ENCODE peak calls at places on chromosomes 3 and 15, in four cellular contexts. I is H9, R is HL-60, J is thoracic aorta. C is an unnamed sample.
A peak's percentile ranks its signal among the peaks of the same experiment; 100 is the strongest.

GRCh38 chr3:138946554-138947302 is at the start of the genes FOXL2 and FOXL2NB:
- DNase-seq in I (peak; percentile 86), R (no peak), J (no peak), C (peak; percentile 62)

GRCh38 chr3:73772599-73772998 is 147.9 kb upstream of the PDZRN3 start:
- DNase-seq in I (no peak), R (no peak), J (no peak), C (no peak)

GRCh38 chr3:180680097-180680430 is 775 bp upstream of the CCDC39 start:
- DNase-seq in J (no peak), I (peak; percentile 64), R (peak; percentile 7), C (no peak)

GRCh38 chr3:83567935-83568334 is 1390.9 kb upstream of the CADM2 start:
- DNase-seq in J (no peak), I (no peak), R (no peak), C (no peak)

GRCh38 chr3:104715972-104716371 is 650.7 kb upstream of the ALCAM start:
- DNase-seq in J (no peak), I (no peak), R (no peak), C (no peak)

GRCh38 chr3:162217603-162218002 is 721.0 kb downstream of the OTOL1 start:
- DNase-seq in J (no peak), I (no peak), R (no peak), C (no peak)

GRCh38 chr15:68829068-68829467 is 8.4 kb upstream of the ANP32A start:
- DNase-seq in J (no peak), R (no peak), I (no peak), C (no peak)

GRCh38 chr3:45659661-45660566 is 29.3 kb upstream of the SACM1L start:
- DNase-seq in R (no peak), J (no peak), I (peak; percentile 79), C (peak; percentile 73)

GRCh38 chr15:94703591-94703990 is 472.2 kb downstream of the MCTP2 start:
- DNase-seq in I (no peak), J (no peak), R (no peak), C (no peak)

GRCh38 chr15:63169796-63170195 is 12.5 kb upstream of the RPS27L start:
- DNase-seq in R (no peak), J (no peak), I (no peak), C (no peak)

GRCh38 chr15:72182673-72183072 is 14.9 kb downstream of the GRAMD2A start:
- DNase-seq in J (no peak), I (no peak), R (peak; percentile 6), C (no peak)

GRCh38 chr3:116340680-116341216 is 104.5 kb downstream of the LSAMP start:
- DNase-seq in I (no peak), J (no peak), R (no peak), C (no peak)

GRCh38 chr15:71747128-71748083 is 62.9 kb upstream of the NR2E3 start:
- DNase-seq in J (no peak), I (no peak), R (no peak), C (no peak)

GRCh38 chr3:141743305-141743704 is 5.2 kb downstream of the RNF7 start:
- DNase-seq in I (no peak), J (no peak), R (no peak), C (no peak)

GRCh38 chr3:48592519-48593087 is 2.5 kb downstream of the COL7A1 start:
- DNase-seq in I (no peak), R (no peak), J (no peak), C (no peak)

GRCh38 chr3:185822221-185822956 is 2.5 kb downstream of the IGF2BP2 start:
- DNase-seq in J (no peak), I (no peak), R (no peak), C (no peak)

GRCh38 chr3:170021083-170021482 is 16.7 kb upstream of the GPR160 start:
- DNase-seq in I (no peak), J (no peak), R (no peak), C (no peak)
- TF ChIP-seq CTCF in I (peak; percentile 61), J (no peak), R (no peak), C (no peak)

GRCh38 chr15:23912191-23912590 is 225.1 kb upstream of the NDN start:
- DNase-seq in J (no peak), I (peak; percentile 77), R (no peak), C (peak; percentile 88)

DNA sequence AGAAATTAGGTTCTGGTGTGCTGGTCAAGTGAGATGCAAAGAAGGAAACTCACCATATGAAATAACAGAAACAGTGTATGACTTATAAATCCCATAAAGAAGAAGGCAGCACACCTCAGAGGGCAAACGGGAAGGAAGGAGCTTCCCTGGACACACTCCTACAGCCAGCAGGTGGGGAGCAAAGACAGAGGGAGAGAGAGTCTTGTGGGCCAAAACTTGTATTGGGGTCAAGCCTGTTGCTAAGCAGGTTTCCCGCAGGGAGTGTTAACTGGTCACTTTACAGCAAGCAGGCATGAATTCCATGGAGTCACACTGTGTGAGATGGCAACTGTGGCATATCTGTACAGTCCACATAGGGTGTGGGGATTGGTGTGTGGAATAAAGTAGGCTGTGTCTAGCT is 222.9 kb upstream of the NDN start:
- DNase-seq in R (no peak), I (no peak), J (no peak), C (no peak)
- TF ChIP-seq CTCF in R (no peak), I (peak; percentile 22), J (no peak), C (no peak)

GRCh38 chr3:126693921-126694320 is 10.1 kb upstream of the CHCHD6 start:
- DNase-seq in J (no peak), I (no peak), R (no peak), C (no peak)
- TF ChIP-seq CTCF in J (no peak), I (no peak), R (no peak), C (no peak)

GRCh38 chr3:17469520-17469919 is 272.9 kb downstream of the TBC1D5 start:
- DNase-seq in I (no peak), J (no peak), R (no peak), C (no peak)

GRCh38 chr3:17469954-17470353 is 272.5 kb downstream of the TBC1D5 start:
- DNase-seq in I (no peak), J (no peak), R (no peak), C (no peak)

GRCh38 chr3:17478673-17479072 is 263.8 kb downstream of the TBC1D5 start:
- DNase-seq in J (no peak), I (no peak), R (peak; percentile 23), C (no peak)

GRCh38 chr3:17473761-17474160 is 268.7 kb downstream of the TBC1D5 start:
- DNase-seq in J (no peak), R (no peak), I (no peak), C (no peak)
- TF ChIP-seq CTCF in J (peak; percentile 28), R (no peak), I (peak; percentile 32), C (no peak)

GRCh38 chr15:89494941-89495637 is 1.3 kb downstream of the RHCG start:
- DNase-seq in I (peak; percentile 51), R (no peak), J (no peak), C (peak; percentile 53)
- TF ChIP-seq CTCF in I (peak; percentile 80), R (peak; percentile 22), J (no peak), C (peak; percentile 68)

GRCh38 chr15:26095710-26096330 is 232.7 kb upstream of the ATP10A start:
- DNase-seq in R (no peak), J (no peak), I (peak; percentile 74), C (peak; percentile 47)
- TF ChIP-seq CTCF in R (no peak), J (peak; percentile 27), I (peak; percentile 81), C (peak; percentile 41)

DNA sequence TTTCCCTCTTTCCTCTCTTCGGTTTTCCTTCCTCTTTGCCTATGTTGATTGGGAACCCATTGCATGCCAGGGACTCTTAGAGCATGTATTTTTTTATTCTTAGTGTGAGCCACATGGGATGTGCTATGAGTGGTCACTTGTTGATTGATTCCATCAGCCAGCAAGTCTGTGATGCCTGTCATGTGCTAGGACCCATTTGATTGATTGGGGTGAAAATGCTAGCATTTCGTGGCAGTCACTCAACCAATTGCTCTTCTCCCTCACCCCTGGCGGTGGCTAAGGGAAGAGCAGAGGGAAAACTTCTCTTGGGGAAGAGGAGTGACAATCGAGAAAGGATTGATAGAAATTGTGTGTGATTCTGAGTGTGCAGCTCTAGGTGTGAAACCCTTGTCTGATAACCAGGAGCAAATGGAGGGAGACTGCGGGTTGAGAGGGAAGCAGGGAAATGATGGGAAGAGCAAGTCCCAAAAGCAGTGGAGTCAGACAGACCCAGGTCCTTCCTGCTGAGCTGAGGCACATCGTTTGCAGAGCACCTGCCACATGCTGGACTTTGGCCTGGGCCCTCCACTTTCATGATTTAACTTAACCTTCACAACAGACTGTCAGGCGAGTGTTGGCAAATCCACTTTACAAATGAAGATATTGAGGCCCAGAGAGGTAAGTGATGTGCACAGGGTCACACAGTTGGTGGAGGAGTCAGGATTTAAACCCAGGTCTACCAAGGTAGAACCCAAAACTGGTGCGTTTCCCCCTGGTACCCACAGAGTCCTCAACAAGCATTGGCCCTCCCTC is 40.0 kb downstream of the SLC6A11 start:
- DNase-seq in R (no peak), J (no peak), I (no peak), C (peak; percentile 46)
- TF ChIP-seq CTCF in R (no peak), J (no peak), I (peak; percentile 73), C (peak; percentile 80)

DNA sequence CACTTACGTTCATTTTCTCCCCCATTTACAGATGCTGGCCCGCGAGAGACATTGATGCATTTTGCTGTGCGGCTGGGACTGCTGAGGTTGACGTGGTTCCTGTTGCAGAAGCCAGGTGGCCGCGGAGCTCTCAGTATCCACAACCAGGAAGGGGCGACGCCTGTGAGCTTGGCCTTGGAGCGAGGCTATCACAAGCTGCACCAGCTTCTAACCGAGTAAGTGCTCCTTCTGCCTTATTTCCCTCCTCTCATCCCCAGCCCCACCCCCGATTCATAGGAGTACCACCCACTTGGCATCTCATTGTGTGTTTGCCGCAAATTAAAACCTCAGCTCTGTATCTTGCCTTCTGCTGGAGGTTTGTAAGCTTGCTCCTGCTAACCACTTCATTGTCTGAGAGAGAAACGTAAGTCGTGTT is 163.3 kb downstream of the AKAP13 start:
- DNase-seq in J (no peak), R (peak; percentile 77), I (peak; percentile 55), C (peak; percentile 50)
- TF ChIP-seq CTCF in J (no peak), R (no peak), I (peak; percentile 45), C (no peak)

DNA sequence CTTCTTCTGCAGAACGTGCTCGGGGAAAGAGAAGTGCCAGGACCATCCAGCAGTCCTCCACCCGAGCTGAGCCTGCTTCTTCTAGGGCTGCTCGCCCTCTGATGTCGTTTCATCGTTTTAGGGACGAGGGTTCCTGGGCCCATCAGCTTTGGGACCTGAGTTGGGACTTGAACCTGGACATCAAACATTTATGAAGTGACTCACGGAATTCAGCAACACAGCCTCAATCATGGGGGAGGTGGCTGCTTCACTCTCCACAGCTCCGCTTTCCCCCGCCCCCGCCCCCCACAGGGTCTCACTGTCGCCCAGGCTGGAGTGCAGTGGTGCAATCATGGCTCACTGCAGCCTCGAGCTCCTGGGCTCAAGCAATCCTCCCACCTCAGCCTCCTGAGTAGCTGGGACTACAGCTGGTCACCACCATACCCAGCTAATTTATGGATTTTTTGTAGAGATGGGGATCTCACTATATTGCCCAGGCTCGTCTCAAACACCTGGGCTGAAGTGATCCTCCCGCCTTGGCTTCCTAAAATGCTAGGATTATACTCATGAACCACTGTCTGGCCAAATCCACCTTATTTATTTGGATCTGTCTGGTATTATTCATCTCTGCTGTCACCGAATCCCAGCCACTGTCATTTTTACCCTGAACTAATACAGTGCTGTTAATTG is 725 bp upstream of the SCAMP2 start:
- DNase-seq in R (peak; percentile 28), I (no peak), J (no peak), C (no peak)
- TF ChIP-seq CTCF in R (no peak), I (no peak), J (no peak), C (no peak)

C was measured in glutamatergic neuron.